ENCODE peak calls at places on chromosomes 5 and 9, in ten cellular contexts. D is upper lobe of right lung, G is neural progenitor cell, R is RWPE2, H is BE2C, O is neural crest cell, V is RWPE1, K is breast epithelium, T is A549, F is tibial artery. B is an unnamed sample.

GRCh38 chr5:94422819-94423218 is 195.6 kb downstream of the KIAA0825 start:
- DNase-seq in D (no peak), G (peak; percentile 30), R (no peak), H (no peak), O (no peak), V (peak; percentile 88), K (no peak), T (no peak), F (no peak), B (no peak)

GRCh38 chr5:83834306-83834705 is 113.7 kb upstream of the HAPLN1 start:
- DNase-seq in D (no peak), G (no peak), R (no peak), H (no peak), O (no peak), V (no peak), K (no peak), T (no peak), F (no peak), B (no peak)

GRCh38 chr5:1883925-1884637 is 1.4 kb upstream of the IRX4 start:
- DNase-seq in D (no peak), G (peak; percentile 37), R (peak; percentile 82), H (no peak), O (no peak), V (peak; percentile 91), K (no peak), T (no peak), F (no peak), B (peak; percentile 77)

GRCh38 chr5:84437673-84438315 is 53.1 kb upstream of the EDIL3 start:
- DNase-seq in D (no peak), G (no peak), R (no peak), H (no peak), O (no peak), V (peak; percentile 58), K (no peak), T (no peak), F (no peak), B (no peak)

GRCh38 chr5:54159153-54159836 is 151.1 kb downstream of the ARL15 start:
- DNase-seq in D (no peak), G (peak; percentile 26), R (no peak), H (no peak), O (no peak), V (no peak), K (no peak), T (peak; percentile 31), F (no peak), B (no peak)

GRCh38 chr5:141513627-141514329 is 24.9 kb downstream of the PCDHGC5 start:
- DNase-seq in D (peak; percentile 81), G (peak; percentile 93), R (no peak), H (peak; percentile 89), O (peak; percentile 70), V (peak; percentile 63), K (peak; percentile 79), T (no peak), F (peak; percentile 87), B (no peak)

GRCh38 chr5:134113572-134113907 is 941 bp upstream of the TCF7 start:
- DNase-seq in D (no peak), G (no peak), R (no peak), H (no peak), O (no peak), V (no peak), K (no peak), T (no peak), F (no peak), B (no peak)

GRCh38 chr5:176772271-176773210 is 37.8 kb upstream of the UNC5A start:
- DNase-seq in D (peak; percentile 21), G (no peak), R (no peak), H (no peak), O (no peak), V (no peak), K (no peak), T (no peak), F (no peak), B (no peak)

GRCh38 chr9:114371986-114372917 is 15.5 kb downstream of the AKNA start:
- DNase-seq in D (peak; percentile 69), G (no peak), R (no peak), H (peak; percentile 58), O (no peak), V (peak; percentile 91), K (no peak), T (no peak), F (no peak), B (no peak)

GRCh38 chr5:91132552-91132951 is 250.6 kb downstream of the ARRDC3 start:
- DNase-seq in D (no peak), G (no peak), R (no peak), H (no peak), O (no peak), V (no peak), K (no peak), T (no peak), F (no peak), B (no peak)

GRCh38 chr9:97696823-97697601 is at the start of gene XPA:
- DNase-seq in D (peak; percentile 99), G (peak; percentile 99), R (peak; percentile 96), H (peak; percentile 99), O (peak; percentile 96), V (peak; percentile 100), K (peak; percentile 92), T (peak; percentile 97), F (peak; percentile 95), B (peak; percentile 99)

GRCh38 chr5:116037236-116037822 is 5.1 kb downstream of the ARL14EPL start:
- DNase-seq in D (no peak), G (no peak), R (no peak), H (no peak), O (no peak), V (no peak), K (no peak), T (no peak), F (no peak), B (no peak)

GRCh38 chr5:116035123-116035522 is 2.9 kb downstream of the ARL14EPL start:
- DNase-seq in D (no peak), G (no peak), R (no peak), H (no peak), O (no peak), V (no peak), K (no peak), T (no peak), F (no peak), B (no peak)

GRCh38 chr5:116032991-116033390 is 719 bp downstream of the ARL14EPL start:
- DNase-seq in D (no peak), G (no peak), R (no peak), H (no peak), O (no peak), V (no peak), K (no peak), T (no peak), F (no peak), B (no peak)

DNA sequence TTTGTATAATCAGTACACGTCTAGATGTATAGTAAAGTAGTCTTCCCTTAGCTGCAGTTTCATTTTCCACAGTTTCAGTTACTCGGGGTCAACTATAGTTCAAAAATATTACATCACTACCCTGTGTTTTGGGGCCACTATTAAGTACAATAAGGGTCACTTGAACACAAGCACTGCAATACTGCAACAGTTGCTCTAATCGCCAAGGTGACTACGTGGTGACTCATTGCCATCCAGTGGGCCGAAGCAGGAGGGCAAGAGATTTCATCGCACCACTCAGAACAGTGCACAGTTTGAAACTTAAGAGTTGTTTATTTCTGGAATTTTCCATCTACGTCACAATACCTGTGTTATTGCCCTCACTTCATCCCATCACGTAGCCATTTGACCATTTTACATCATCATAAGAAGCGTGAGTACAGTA is at the start of gene ARL14EPL:
- DNase-seq in D (peak; percentile 66), G (peak; percentile 18), R (no peak), H (peak; percentile 31), O (no peak), V (peak; percentile 72), K (no peak), T (peak; percentile 51), F (peak; percentile 57), B (no peak)
- TF ChIP-seq CTCF in D (peak; percentile 33), G (peak; percentile 24), R (peak; percentile 45), H (peak; percentile 36), O (peak; percentile 23), V (peak; percentile 29), K (no peak), T (peak; percentile 29), F (peak; percentile 50), B (peak; percentile 76)

GRCh38 chr5:180849827-180850226 is 11.2 kb downstream of the ZFP62 start:
- DNase-seq in D (no peak), G (no peak), R (no peak), H (no peak), O (no peak), V (no peak), K (no peak), T (no peak), F (no peak), B (no peak)

GRCh38 chr5:180848265-180848664 is 12.8 kb downstream of the ZFP62 start:
- DNase-seq in D (no peak), G (no peak), R (no peak), H (no peak), O (no peak), V (no peak), K (no peak), T (no peak), F (no peak), B (no peak)

GRCh38 chr5:180847053-180847452 is 14.0 kb downstream of the ZFP62 start:
- DNase-seq in D (no peak), G (no peak), R (no peak), H (no peak), O (no peak), V (no peak), K (no peak), T (no peak), F (no peak), B (no peak)

GRCh38 chr5:180850434-180851078 is 10.5 kb downstream of the ZFP62 start:
- DNase-seq in D (no peak), G (no peak), R (no peak), H (no peak), O (no peak), V (no peak), K (no peak), T (no peak), F (no peak), B (no peak)

GRCh38 chr5:180848878-180849277 is 12.2 kb downstream of the ZFP62 start:
- DNase-seq in D (no peak), G (no peak), R (no peak), H (no peak), O (no peak), V (no peak), K (no peak), T (no peak), F (no peak), B (no peak)
- TF ChIP-seq CTCF in D (no peak), G (no peak), R (no peak), H (peak; percentile 14), O (no peak), V (no peak), K (no peak), T (no peak), F (no peak), B (no peak)

GRCh38 chr9:16028516-16028915 is 475.7 kb downstream of the CCDC171 start:
- DNase-seq in D (no peak), G (no peak), R (no peak), H (no peak), O (no peak), V (no peak), K (no peak), T (no peak), F (no peak), B (no peak)
- TF ChIP-seq CTCF in D (no peak), G (no peak), R (no peak), H (no peak), O (no peak), V (no peak), K (no peak), T (no peak), F (no peak), B (peak; percentile 7)

DNA sequence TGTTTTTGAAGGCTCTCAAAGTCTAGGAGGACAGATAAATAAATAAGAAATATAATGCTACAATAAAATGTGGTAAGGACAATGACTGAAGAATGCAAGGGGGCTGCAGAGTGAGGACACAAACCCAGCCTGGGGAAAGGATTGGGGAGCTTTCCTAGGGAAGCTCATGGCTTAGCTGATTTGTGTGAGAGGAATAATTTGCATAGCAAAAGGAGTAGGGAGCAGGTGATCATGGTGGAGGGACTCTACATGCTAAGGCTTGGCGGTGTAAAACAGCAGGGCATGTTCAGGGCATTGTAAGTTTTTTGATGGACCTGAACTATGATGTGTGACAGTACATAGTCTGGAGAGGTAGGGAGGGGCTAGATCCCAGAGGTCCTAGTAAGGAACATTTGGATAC is 49.5 kb upstream of the CLINT1 start:
- DNase-seq in D (no peak), G (no peak), R (no peak), H (no peak), O (no peak), V (no peak), K (no peak), T (no peak), F (no peak), B (no peak)
- TF ChIP-seq CTCF in D (no peak), G (no peak), R (no peak), H (no peak), O (no peak), V (no peak), K (no peak), T (no peak), F (no peak), B (no peak)